ENCODE peak calls at places on chromosomes 11 and 22, in seven cellular contexts. One of them, this sample, is unnamed. For H3K9me3, the result is how much of the 10 kb centered on the place peaks cover.

GRCh38 chr11:95450547-95451123 is 219.6 kb upstream of the SESN3 start:
- DNase-seq in HCT116: no peak
- DNase-seq in stomach: no peak
- DNase-seq in uterus: no peak
- DNase-seq in testis: no peak
- DNase-seq in heart left ventricle: no peak
- DNase-seq in A549: no peak
- DNase-seq in this sample: no peak

GRCh38 chr11:68798221-68798813 is 43.4 kb downstream of the CPT1A start:
- DNase-seq in HCT116: no peak
- DNase-seq in stomach: no peak
- DNase-seq in uterus: no peak
- DNase-seq in testis: peak
- DNase-seq in heart left ventricle: no peak
- DNase-seq in A549: no peak
- DNase-seq in this sample: peak

GRCh38 chr11:83235825-83236224 is 42.3 kb downstream of the ANKRD42 start:
- DNase-seq in HCT116: no peak
- DNase-seq in stomach: no peak
- DNase-seq in uterus: no peak
- DNase-seq in testis: no peak
- DNase-seq in heart left ventricle: no peak
- DNase-seq in A549: no peak
- DNase-seq in this sample: no peak

GRCh38 chr11:63537293-63538101 is 889 bp downstream of the PLAAT4 start:
- DNase-seq in HCT116: no peak
- DNase-seq in stomach: peak
- DNase-seq in uterus: peak
- DNase-seq in testis: peak
- DNase-seq in heart left ventricle: peak
- DNase-seq in A549: no peak
- DNase-seq in this sample: peak

GRCh38 chr11:76805206-76805913 is 22.2 kb downstream of the TSKU start:
- DNase-seq in HCT116: no peak
- DNase-seq in stomach: no peak
- DNase-seq in uterus: peak
- DNase-seq in testis: no peak
- DNase-seq in heart left ventricle: no peak
- DNase-seq in A549: no peak
- DNase-seq in this sample: no peak

GRCh38 chr11:107859459-107860239 is 1.1 kb upstream of the SLC35F2 start:
- DNase-seq in HCT116: peak
- DNase-seq in stomach: peak
- DNase-seq in uterus: peak
- DNase-seq in testis: peak
- DNase-seq in heart left ventricle: no peak
- DNase-seq in A549: peak
- DNase-seq in this sample: peak

GRCh38 chr11:28756977-28757376 is 648.8 kb downstream of the METTL15 start:
- DNase-seq in HCT116: no peak
- DNase-seq in stomach: no peak
- DNase-seq in uterus: no peak
- DNase-seq in testis: no peak
- DNase-seq in heart left ventricle: no peak
- DNase-seq in A549: no peak
- DNase-seq in this sample: no peak

GRCh38 chr11:113475160-113475761 is at the start of gene DRD2:
- DNase-seq in HCT116: no peak
- DNase-seq in stomach: no peak
- DNase-seq in uterus: no peak
- DNase-seq in testis: no peak
- DNase-seq in heart left ventricle: no peak
- DNase-seq in A549: no peak
- DNase-seq in this sample: no peak

GRCh38 chr11:32774081-32774480 is 20.4 kb downstream of the CCDC73 start:
- DNase-seq in HCT116: no peak
- DNase-seq in stomach: no peak
- DNase-seq in uterus: no peak
- DNase-seq in testis: no peak
- DNase-seq in heart left ventricle: no peak
- DNase-seq in A549: no peak
- DNase-seq in this sample: no peak

GRCh38 chr11:17538054-17538453 is 6.2 kb downstream of the USH1C start:
- DNase-seq in HCT116: no peak
- DNase-seq in stomach: no peak
- DNase-seq in uterus: no peak
- DNase-seq in testis: no peak
- DNase-seq in heart left ventricle: no peak
- DNase-seq in A549: no peak
- DNase-seq in this sample: no peak

GRCh38 chr11:2542406-2542805 is 97.6 kb downstream of the KCNQ1 start:
- DNase-seq in HCT116: no peak
- DNase-seq in stomach: no peak
- DNase-seq in uterus: no peak
- DNase-seq in testis: no peak
- DNase-seq in heart left ventricle: peak
- DNase-seq in A549: no peak
- DNase-seq in this sample: no peak

GRCh38 chr11:75161506-75161905 is 10.6 kb downstream of the SLCO2B1 start:
- DNase-seq in HCT116: no peak
- DNase-seq in stomach: no peak
- DNase-seq in uterus: no peak
- DNase-seq in testis: no peak
- DNase-seq in heart left ventricle: peak
- DNase-seq in A549: no peak
- DNase-seq in this sample: no peak

GRCh38 chr11:68206211-68206610 is 6.9 kb downstream of the KMT5B start:
- DNase-seq in HCT116: peak
- DNase-seq in stomach: no peak
- DNase-seq in uterus: no peak
- DNase-seq in testis: no peak
- DNase-seq in heart left ventricle: no peak
- DNase-seq in A549: peak
- DNase-seq in this sample: no peak

GRCh38 chr22:22422629-22423112 is 85.9 kb downstream of the ZNF280B start:
- DNase-seq in HCT116: peak
- DNase-seq in stomach: peak
- DNase-seq in uterus: no peak
- DNase-seq in testis: peak
- DNase-seq in heart left ventricle: no peak
- DNase-seq in A549: peak
- DNase-seq in this sample: peak

GRCh38 chr11:69008774-69009440 is 4.1 kb downstream of the MRGPRF start:
- DNase-seq in HCT116: peak
- DNase-seq in stomach: peak
- DNase-seq in uterus: peak
- DNase-seq in testis: peak
- DNase-seq in heart left ventricle: peak
- DNase-seq in A549: peak
- DNase-seq in this sample: peak

GRCh38 chr22:21075516-21076138 is 29.9 kb downstream of the LRRC74B start:
- DNase-seq in HCT116: no peak
- DNase-seq in stomach: no peak
- DNase-seq in uterus: no peak
- DNase-seq in testis: no peak
- DNase-seq in heart left ventricle: no peak
- DNase-seq in A549: no peak
- DNase-seq in this sample: no peak

GRCh38 chr11:12179521-12179920 is 69.1 kb downstream of the MICAL2 start:
- DNase-seq in HCT116: no peak
- DNase-seq in stomach: no peak
- DNase-seq in uterus: no peak
- DNase-seq in testis: no peak
- DNase-seq in heart left ventricle: no peak
- DNase-seq in A549: no peak
- DNase-seq in this sample: peak

GRCh38 chr11:44475114-44475686 is 90.3 kb upstream of the CD82 start:
- DNase-seq in HCT116: no peak
- DNase-seq in stomach: no peak
- DNase-seq in uterus: no peak
- DNase-seq in testis: no peak
- DNase-seq in heart left ventricle: no peak
- DNase-seq in A549: no peak
- DNase-seq in this sample: peak

GRCh38 chr11:104668797-104669463 is 229.3 kb downstream of the CASP12 start:
- DNase-seq in HCT116: peak
- DNase-seq in stomach: no peak
- DNase-seq in uterus: no peak
- DNase-seq in testis: no peak
- DNase-seq in heart left ventricle: no peak
- DNase-seq in A549: no peak
- DNase-seq in this sample: no peak

GRCh38 chr11:86069408-86070086 is 663 bp upstream of the PICALM start:
- DNase-seq in HCT116: peak
- DNase-seq in stomach: no peak
- DNase-seq in uterus: peak
- DNase-seq in testis: peak
- DNase-seq in heart left ventricle: no peak
- DNase-seq in A549: peak
- DNase-seq in this sample: no peak

GRCh38 chr11:16211407-16211806 is 144.9 kb downstream of the SOX6 start:
- DNase-seq in HCT116: no peak
- DNase-seq in stomach: no peak
- DNase-seq in uterus: no peak
- DNase-seq in testis: no peak
- DNase-seq in heart left ventricle: no peak
- DNase-seq in A549: no peak
- DNase-seq in this sample: no peak

GRCh38 chr11:19603771-19604170 is 108.9 kb upstream of the NAV2 start:
- DNase-seq in HCT116: no peak
- DNase-seq in stomach: no peak
- DNase-seq in uterus: no peak
- DNase-seq in testis: no peak
- DNase-seq in heart left ventricle: no peak
- DNase-seq in A549: no peak
- DNase-seq in this sample: no peak

GRCh38 chr22:36355362-36355761 is 32.4 kb downstream of the MYH9 start:
- DNase-seq in HCT116: no peak
- DNase-seq in stomach: no peak
- DNase-seq in uterus: no peak
- DNase-seq in testis: no peak
- DNase-seq in heart left ventricle: no peak
- DNase-seq in A549: no peak
- DNase-seq in this sample: no peak

DNA sequence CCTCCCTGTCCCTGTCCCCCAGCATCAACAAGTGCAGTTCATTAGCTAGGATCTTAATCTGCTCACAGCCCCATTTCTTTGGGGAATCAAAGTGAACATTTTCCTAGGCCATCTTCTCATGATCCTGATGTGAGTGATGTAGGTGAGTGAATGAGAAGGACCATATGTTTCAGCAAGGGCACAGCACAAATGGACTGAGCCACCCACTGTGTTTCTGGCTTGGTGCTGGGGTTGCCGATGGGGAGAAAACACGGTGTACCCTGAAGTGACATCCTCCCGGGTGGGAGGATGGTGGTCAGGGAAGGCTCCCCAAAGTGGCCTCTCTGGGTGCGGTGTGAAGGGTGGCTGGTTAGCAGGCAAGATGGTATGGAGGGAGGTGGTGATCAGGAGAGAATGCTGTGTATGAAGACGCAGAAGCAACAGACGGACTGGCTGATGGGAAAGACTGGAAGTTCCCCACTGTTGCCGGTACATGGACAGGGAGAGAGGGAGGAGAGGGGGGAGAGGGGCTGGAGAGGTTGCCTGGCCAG is 72.2 kb downstream of the JAM3 start:
- DNase-seq in HCT116: no peak
- DNase-seq in stomach: no peak
- DNase-seq in uterus: no peak
- DNase-seq in testis: no peak
- DNase-seq in heart left ventricle: no peak
- DNase-seq in A549: no peak
- DNase-seq in this sample: no peak
- H3K9me3 ChIP-seq in HCT116: under half
- H3K9me3 ChIP-seq in stomach: under half
- H3K9me3 ChIP-seq in uterus: under half
- H3K9me3 ChIP-seq in testis: under half
- H3K9me3 ChIP-seq in heart left ventricle: under half
- H3K9me3 ChIP-seq in A549: under half
- H3K9me3 ChIP-seq in this sample: under half

GRCh38 chr11:128759597-128759996 is 65.7 kb downstream of the FLI1 start:
- DNase-seq in HCT116: no peak
- DNase-seq in stomach: no peak
- DNase-seq in uterus: no peak
- DNase-seq in testis: no peak
- DNase-seq in heart left ventricle: no peak
- DNase-seq in A549: no peak
- DNase-seq in this sample: no peak
- TF ChIP-seq POLR2A in HCT116: no peak
- TF ChIP-seq POLR2A in stomach: no peak
- TF ChIP-seq POLR2A in uterus: no peak
- TF ChIP-seq POLR2A in testis: no peak
- TF ChIP-seq POLR2A in heart left ventricle: no peak
- TF ChIP-seq POLR2A in A549: no peak
- TF ChIP-seq POLR2A in this sample: no peak

DNA sequence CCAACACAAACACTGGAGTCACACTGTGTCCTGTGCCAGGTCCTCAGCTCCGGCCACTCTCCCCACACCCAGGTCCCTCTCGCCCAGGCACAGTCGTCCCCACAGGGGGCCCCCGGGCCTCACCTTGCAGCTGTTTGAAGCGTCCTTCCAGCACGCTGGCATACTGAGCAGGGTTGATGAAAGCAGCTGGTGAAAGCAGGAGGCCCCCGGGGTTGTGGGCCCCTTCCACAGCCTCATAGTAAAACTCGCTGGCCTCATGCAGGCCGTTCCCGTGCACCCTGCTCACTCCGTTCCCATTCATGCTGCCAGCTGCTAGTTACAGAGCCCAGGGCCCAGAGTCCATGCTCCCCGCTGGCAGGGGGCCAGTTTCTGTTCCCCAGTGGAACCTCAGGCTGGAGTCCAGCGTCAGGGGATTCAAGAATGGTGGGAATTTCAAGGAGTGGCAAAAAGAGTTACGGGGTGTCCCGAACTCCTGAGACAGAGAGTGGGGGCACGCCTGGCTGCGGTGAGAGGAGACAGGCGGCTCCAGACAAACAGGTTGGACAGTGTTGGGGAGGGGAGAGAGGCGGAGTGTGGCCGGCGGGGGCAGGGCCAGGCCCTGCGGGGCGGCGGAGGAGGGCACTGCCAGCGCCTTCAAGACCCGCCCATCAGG is 10.6 kb downstream of the SPTBN2 start:
- DNase-seq in HCT116: no peak
- DNase-seq in stomach: peak
- DNase-seq in uterus: no peak
- DNase-seq in testis: peak
- DNase-seq in heart left ventricle: no peak
- DNase-seq in A549: no peak
- DNase-seq in this sample: peak
- H3K4me3 ChIP-seq in HCT116: no peak
- H3K4me3 ChIP-seq in stomach: peak
- H3K4me3 ChIP-seq in uterus: no peak
- H3K4me3 ChIP-seq in testis: no peak
- H3K4me3 ChIP-seq in heart left ventricle: no peak
- H3K4me3 ChIP-seq in A549: no peak
- H3K4me3 ChIP-seq in this sample: no peak

DNA sequence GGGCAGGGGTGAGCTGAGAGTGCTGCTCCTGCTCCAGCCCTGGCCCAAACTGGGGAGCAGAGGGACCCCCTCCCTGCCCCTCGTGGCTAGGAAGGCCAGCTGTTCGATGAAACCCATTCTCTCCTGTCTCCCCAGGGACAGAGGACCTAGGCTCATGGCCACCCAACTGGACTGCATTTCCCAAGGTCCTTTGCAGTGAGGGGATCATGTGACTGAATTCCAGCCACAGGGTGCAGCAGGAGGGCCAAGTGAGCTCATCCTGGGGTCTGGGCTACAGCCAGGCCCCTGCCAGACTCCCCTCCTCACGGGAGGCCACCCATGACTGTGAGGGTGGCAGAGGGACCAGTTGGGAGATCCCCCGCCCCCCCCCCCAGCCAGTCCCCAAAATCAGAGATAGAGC is 777.6 kb downstream of the TBC1D22A start:
- DNase-seq in HCT116: no peak
- DNase-seq in stomach: no peak
- DNase-seq in uterus: no peak
- DNase-seq in testis: no peak
- DNase-seq in heart left ventricle: no peak
- DNase-seq in A549: no peak
- DNase-seq in this sample: no peak
- H3K9me3 ChIP-seq in HCT116: under half
- H3K9me3 ChIP-seq in stomach: under half
- H3K9me3 ChIP-seq in uterus: under half
- H3K9me3 ChIP-seq in testis: under half
- H3K9me3 ChIP-seq in heart left ventricle: under half
- H3K9me3 ChIP-seq in A549: under half
- H3K9me3 ChIP-seq in this sample: under half

This sample was measured in thyroid gland.